ENCODE peak calls at places on chromosome 14, in seven cellular contexts. Y, G, Q, T, X, K and P are unnamed samples.

GRCh38 chr14:94536836-94537235 is 24.4 kb upstream of the SERPINA4 start:
- DNase-seq in Q (no peak), Y (no peak), K (no peak), X (no peak), T (no peak), G (peak), P (no peak)

GRCh38 chr14:104559769-104560585 is 19.6 kb upstream of the C14orf180 start:
- DNase-seq in Q (no peak), T (no peak), X (no peak), Y (no peak), K (no peak), G (peak), P (no peak)

GRCh38 chr14:103867523-103867953 is 20.2 kb upstream of the PPP1R13B start:
- DNase-seq in T (no peak), G (peak), K (peak), Q (no peak), Y (no peak), X (no peak), P (no peak)

GRCh38 chr14:63483315-63483714 is 59.9 kb downstream of the PPP2R5E start:
- DNase-seq in X (no peak), Q (no peak), Y (no peak), G (no peak), K (no peak), T (no peak), P (no peak)

GRCh38 chr14:26130690-26131089 is 467.1 kb downstream of the NOVA1 start:
- DNase-seq in K (no peak), Y (no peak), Q (no peak), T (no peak), G (no peak), X (no peak), P (no peak)

GRCh38 chr14:68195126-68195525 is 375.5 kb downstream of the RAD51B start:
- DNase-seq in G (peak), T (no peak), Y (no peak), Q (no peak), X (no peak), K (no peak), P (no peak)

GRCh38 chr14:61296707-61297502 is 15.8 kb upstream of the TMEM30B start:
- DNase-seq in Q (no peak), Y (no peak), K (no peak), X (no peak), T (no peak), G (peak), P (no peak)

GRCh38 chr14:71148627-71149026 is 241.4 kb downstream of the PCNX1 start:
- DNase-seq in Y (no peak), K (no peak), X (no peak), Q (no peak), T (no peak), G (no peak), P (no peak)

GRCh38 chr14:99145307-99145706 is 126.7 kb downstream of the BCL11B start:
- DNase-seq in G (no peak), K (no peak), X (no peak), T (no peak), Y (no peak), Q (no peak), P (no peak)

GRCh38 chr14:23123419-23123818 is 4.4 kb upstream of the CEBPE start:
- DNase-seq in Q (no peak), Y (peak), G (peak), X (no peak), K (no peak), T (no peak), P (no peak)

GRCh38 chr14:105576525-105577088 is 50.2 kb downstream of the TMEM121 start:
- DNase-seq in Q (no peak), Y (no peak), G (no peak), K (no peak), T (no peak), X (no peak), P (no peak)

GRCh38 chr14:102390486-102390885 is 27.7 kb downstream of the TECPR2 start:
- DNase-seq in T (no peak), G (no peak), X (no peak), Q (no peak), K (no peak), Y (no peak), P (no peak)

GRCh38 chr14:90536092-90536491 is 139.3 kb downstream of the CALM1 start:
- DNase-seq in X (no peak), K (no peak), Q (no peak), Y (no peak), G (no peak), T (no peak), P (no peak)

GRCh38 chr14:105059035-105059916 is 6.0 kb downstream of the GPR132 start:
- DNase-seq in K (no peak), Y (no peak), G (no peak), X (no peak), T (no peak), Q (peak), P (no peak)

GRCh38 chr14:96105921-96106441 is 66.8 kb downstream of the C14orf132 start:
- DNase-seq in X (no peak), G (peak), Q (no peak), K (peak), Y (no peak), T (no peak), P (no peak)

GRCh38 chr14:88559852-88560251 is 3.0 kb upstream of the ZC3H14 start:
- DNase-seq in T (no peak), X (no peak), Y (no peak), Q (no peak), G (peak), K (no peak), P (no peak)

GRCh38 chr14:39025810-39026627 is 77.0 kb downstream of the SEC23A start:
- DNase-seq in G (no peak), Q (no peak), T (no peak), X (no peak), Y (no peak), K (no peak), P (no peak)

GRCh38 chr14:99724939-99725773 is 41.1 kb downstream of the CYP46A1 start:
- DNase-seq in X (no peak), G (no peak), K (no peak), Y (peak), Q (no peak), T (no peak), P (no peak)

GRCh38 chr14:69316449-69317391 is 56.8 kb downstream of the GALNT16 start:
- DNase-seq in T (peak), Y (peak), K (no peak), X (peak), Q (no peak), G (peak), P (no peak)

GRCh38 chr14:55206175-55206574 is 14.8 kb upstream of the DLGAP5 start:
- DNase-seq in T (no peak), Q (no peak), X (no peak), G (no peak), Y (no peak), K (no peak), P (no peak)

GRCh38 chr14:55389330-55389729 is 22.3 kb downstream of the ATG14 start:
- DNase-seq in T (no peak), K (no peak), X (no peak), Y (no peak), G (no peak), Q (no peak), P (no peak)

GRCh38 chr14:55707365-55707804 is 127.4 kb downstream of the KTN1 start:
- DNase-seq in G (peak), Y (no peak), Q (no peak), T (no peak), X (no peak), K (no peak), P (no peak)

GRCh38 chr14:96131836-96132235 is 72.8 kb upstream of the BDKRB2 start:
- DNase-seq in G (no peak), Y (no peak), Q (no peak), K (no peak), T (no peak), X (no peak), P (no peak)

GRCh38 chr14:69090187-69090789 is 62.6 kb downstream of the DCAF5 start:
- DNase-seq in Y (no peak), X (no peak), K (no peak), Q (no peak), T (no peak), G (peak), P (no peak)

GRCh38 chr14:100028990-100029677 is 36.1 kb upstream of the EVL start:
- DNase-seq in Q (no peak), K (no peak), Y (no peak), T (no peak), X (no peak), G (peak), P (no peak)

GRCh38 chr14:54766276-54767138 is 136.1 kb downstream of the GCH1 start:
- DNase-seq in T (no peak), Q (no peak), X (no peak), K (no peak), Y (no peak), G (no peak), P (no peak)

GRCh38 chr14:72742682-72743195 is 151.2 kb downstream of the DPF3 start:
- DNase-seq in Q (no peak), Y (peak), G (no peak), T (peak), K (no peak), X (no peak), P (no peak)

GRCh38 chr14:49954171-49954631 is 61.3 kb downstream of the ARF6 start:
- DNase-seq in Q (no peak), T (no peak), K (no peak), G (peak), Y (no peak), X (no peak), P (no peak)

GRCh38 chr14:65373671-65374039 is 38.9 kb upstream of the FUT8 start:
- DNase-seq in K (peak), T (no peak), X (no peak), Q (no peak), Y (no peak), G (peak), P (no peak)

GRCh38 chr14:78633747-78634146 is 463.6 kb downstream of the NRXN3 start:
- DNase-seq in G (no peak), T (peak), Y (no peak), K (no peak), Q (no peak), X (no peak), P (no peak)

GRCh38 chr14:91270619-91271018 is 26.1 kb upstream of the GPR68 start:
- DNase-seq in X (no peak), Y (no peak), Q (no peak), G (no peak), T (no peak), K (no peak), P (no peak)

GRCh38 chr14:34582117-34582680 is 42.7 kb upstream of the EAPP start:
- DNase-seq in G (no peak), X (no peak), K (no peak), T (no peak), Y (no peak), Q (no peak), P (no peak)

GRCh38 chr14:31263485-31264133 is 56.0 kb upstream of the HECTD1 start:
- DNase-seq in X (peak), Y (peak), K (no peak), Q (no peak), G (peak), T (no peak), P (no peak)

GRCh38 chr14:68627050-68627867 is 165.6 kb downstream of the ZFP36L1 start:
- DNase-seq in G (peak), Q (no peak), T (peak), X (no peak), K (no peak), Y (peak), P (no peak)

GRCh38 chr14:99451234-99451633 is 29.4 kb downstream of the SETD3 start:
- DNase-seq in K (no peak), Y (no peak), G (no peak), X (no peak), Q (no peak), T (no peak), P (no peak)

GRCh38 chr14:51862171-51862838 is 1.9 kb downstream of the GNG2 start:
- DNase-seq in K (no peak), T (no peak), Y (no peak), G (no peak), Q (no peak), X (no peak), P (no peak)